ENCODE peak calls at places on chromosomes 16 and 17, in seven cellular contexts. One of them, this sample, is unnamed.

GRCh38 chr16:30005341-30006094 is 5.3 kb downstream of the DOC2A start:
- DNase-seq in GM10248: peak; percentile 79
- DNase-seq in GM04504: no peak
- DNase-seq in AML-193: peak; percentile 31
- DNase-seq in amniotic stem cell: no peak
- DNase-seq in activated T-helper 1 cell treated with anti-CD3 and anti-CD28 coated beads, Interleukin-2, amount 50 U/mL, for 16 hours: no peak
- DNase-seq in gastrocnemius medialis: no peak
- DNase-seq in this sample: no peak

GRCh38 chr16:56625140-56625942 is at the start of gene MT1E:
- DNase-seq in amniotic stem cell: no peak
- DNase-seq in GM10248: no peak
- DNase-seq in AML-193: peak; percentile 44
- DNase-seq in gastrocnemius medialis: peak; percentile 43
- DNase-seq in GM04504: no peak
- DNase-seq in activated T-helper 1 cell treated with anti-CD3 and anti-CD28 coated beads, Interleukin-2, amount 50 U/mL, for 16 hours: peak; percentile 16
- DNase-seq in this sample: peak; percentile 83

GRCh38 chr16:59259074-59259963 is 525.2 kb upstream of the GOT2 start:
- DNase-seq in GM04504: no peak
- DNase-seq in activated T-helper 1 cell treated with anti-CD3 and anti-CD28 coated beads, Interleukin-2, amount 50 U/mL, for 16 hours: no peak
- DNase-seq in gastrocnemius medialis: no peak
- DNase-seq in amniotic stem cell: no peak
- DNase-seq in AML-193: no peak
- DNase-seq in GM10248: no peak
- DNase-seq in this sample: no peak

GRCh38 chr16:70407811-70408274 is 31.1 kb downstream of the ST3GAL2 start:
- DNase-seq in gastrocnemius medialis: no peak
- DNase-seq in GM04504: no peak
- DNase-seq in AML-193: no peak
- DNase-seq in amniotic stem cell: no peak
- DNase-seq in GM10248: peak; percentile 66
- DNase-seq in activated T-helper 1 cell treated with anti-CD3 and anti-CD28 coated beads, Interleukin-2, amount 50 U/mL, for 16 hours: no peak
- DNase-seq in this sample: no peak

GRCh38 chr17:40070644-40070894 is 7.8 kb downstream of the THRA start:
- DNase-seq in GM04504: no peak
- DNase-seq in gastrocnemius medialis: no peak
- DNase-seq in activated T-helper 1 cell treated with anti-CD3 and anti-CD28 coated beads, Interleukin-2, amount 50 U/mL, for 16 hours: no peak
- DNase-seq in GM10248: no peak
- DNase-seq in AML-193: no peak
- DNase-seq in amniotic stem cell: no peak
- DNase-seq in this sample: no peak

GRCh38 chr17:80372922-80373570 is 41.9 kb upstream of the ENDOV start:
- DNase-seq in AML-193: no peak
- DNase-seq in amniotic stem cell: no peak
- DNase-seq in GM04504: no peak
- DNase-seq in activated T-helper 1 cell treated with anti-CD3 and anti-CD28 coated beads, Interleukin-2, amount 50 U/mL, for 16 hours: no peak
- DNase-seq in GM10248: no peak
- DNase-seq in gastrocnemius medialis: no peak
- DNase-seq in this sample: no peak

GRCh38 chr16:85330694-85331188 is 218.5 kb upstream of the CIBAR2 start:
- DNase-seq in amniotic stem cell: peak; percentile 43
- DNase-seq in gastrocnemius medialis: peak; percentile 54
- DNase-seq in AML-193: peak; percentile 46
- DNase-seq in GM04504: peak; percentile 81
- DNase-seq in activated T-helper 1 cell treated with anti-CD3 and anti-CD28 coated beads, Interleukin-2, amount 50 U/mL, for 16 hours: no peak
- DNase-seq in GM10248: peak; percentile 59
- DNase-seq in this sample: peak; percentile 45

GRCh38 chr16:16009396-16009795 is 60.0 kb downstream of the ABCC1 start:
- DNase-seq in amniotic stem cell: no peak
- DNase-seq in gastrocnemius medialis: peak; percentile 83
- DNase-seq in activated T-helper 1 cell treated with anti-CD3 and anti-CD28 coated beads, Interleukin-2, amount 50 U/mL, for 16 hours: no peak
- DNase-seq in AML-193: no peak
- DNase-seq in GM10248: no peak
- DNase-seq in GM04504: no peak
- DNase-seq in this sample: peak; percentile 52

GRCh38 chr16:15494231-15494630 is 59.8 kb downstream of the BMERB1 start:
- DNase-seq in AML-193: no peak
- DNase-seq in GM04504: no peak
- DNase-seq in activated T-helper 1 cell treated with anti-CD3 and anti-CD28 coated beads, Interleukin-2, amount 50 U/mL, for 16 hours: no peak
- DNase-seq in gastrocnemius medialis: no peak
- DNase-seq in amniotic stem cell: no peak
- DNase-seq in GM10248: no peak
- DNase-seq in this sample: no peak

GRCh38 chr16:48053346-48053745 is 102.4 kb downstream of the ABCC12 start:
- DNase-seq in GM04504: no peak
- DNase-seq in activated T-helper 1 cell treated with anti-CD3 and anti-CD28 coated beads, Interleukin-2, amount 50 U/mL, for 16 hours: no peak
- DNase-seq in GM10248: no peak
- DNase-seq in gastrocnemius medialis: no peak
- DNase-seq in amniotic stem cell: no peak
- DNase-seq in AML-193: no peak
- DNase-seq in this sample: no peak

GRCh38 chr17:30093463-30094147 is 23.0 kb upstream of the NSRP1 start:
- DNase-seq in activated T-helper 1 cell treated with anti-CD3 and anti-CD28 coated beads, Interleukin-2, amount 50 U/mL, for 16 hours: peak; percentile 11
- DNase-seq in amniotic stem cell: peak; percentile 2
- DNase-seq in AML-193: peak; percentile 78
- DNase-seq in GM04504: no peak
- DNase-seq in gastrocnemius medialis: no peak
- DNase-seq in GM10248: peak; percentile 72
- DNase-seq in this sample: no peak

GRCh38 chr17:4509923-4510614 is 11.4 kb downstream of the SPNS2 start:
- DNase-seq in GM10248: no peak
- DNase-seq in GM04504: no peak
- DNase-seq in activated T-helper 1 cell treated with anti-CD3 and anti-CD28 coated beads, Interleukin-2, amount 50 U/mL, for 16 hours: no peak
- DNase-seq in amniotic stem cell: no peak
- DNase-seq in gastrocnemius medialis: no peak
- DNase-seq in AML-193: no peak
- DNase-seq in this sample: peak; percentile 71

GRCh38 chr17:6567528-6568185 is 11.3 kb upstream of the PITPNM3 start:
- DNase-seq in gastrocnemius medialis: no peak
- DNase-seq in AML-193: no peak
- DNase-seq in activated T-helper 1 cell treated with anti-CD3 and anti-CD28 coated beads, Interleukin-2, amount 50 U/mL, for 16 hours: no peak
- DNase-seq in GM04504: no peak
- DNase-seq in amniotic stem cell: no peak
- DNase-seq in GM10248: peak; percentile 8
- DNase-seq in this sample: no peak

GRCh38 chr17:28897769-28898259 is 281 bp upstream of the FLOT2 start:
- DNase-seq in GM10248: no peak
- DNase-seq in GM04504: no peak
- DNase-seq in activated T-helper 1 cell treated with anti-CD3 and anti-CD28 coated beads, Interleukin-2, amount 50 U/mL, for 16 hours: no peak
- DNase-seq in AML-193: no peak
- DNase-seq in amniotic stem cell: no peak
- DNase-seq in gastrocnemius medialis: no peak
- DNase-seq in this sample: no peak

GRCh38 chr16:87451563-87452210 is 41.1 kb downstream of the ZCCHC14 start:
- DNase-seq in activated T-helper 1 cell treated with anti-CD3 and anti-CD28 coated beads, Interleukin-2, amount 50 U/mL, for 16 hours: no peak
- DNase-seq in amniotic stem cell: no peak
- DNase-seq in gastrocnemius medialis: no peak
- DNase-seq in GM10248: no peak
- DNase-seq in AML-193: no peak
- DNase-seq in GM04504: no peak
- DNase-seq in this sample: no peak

GRCh38 chr17:31789707-31790505 is 69.1 kb downstream of the COPRS start:
- DNase-seq in amniotic stem cell: no peak
- DNase-seq in gastrocnemius medialis: no peak
- DNase-seq in GM04504: no peak
- DNase-seq in AML-193: no peak
- DNase-seq in GM10248: peak; percentile 49
- DNase-seq in activated T-helper 1 cell treated with anti-CD3 and anti-CD28 coated beads, Interleukin-2, amount 50 U/mL, for 16 hours: no peak
- DNase-seq in this sample: no peak

GRCh38 chr16:2027024-2028010 is 615 bp downstream of the NHERF2 start:
- DNase-seq in gastrocnemius medialis: no peak
- DNase-seq in activated T-helper 1 cell treated with anti-CD3 and anti-CD28 coated beads, Interleukin-2, amount 50 U/mL, for 16 hours: no peak
- DNase-seq in GM04504: no peak
- DNase-seq in GM10248: no peak
- DNase-seq in AML-193: no peak
- DNase-seq in amniotic stem cell: no peak
- DNase-seq in this sample: no peak

GRCh38 chr17:77609553-77610517 is 348.7 kb upstream of the TNRC6C start:
- DNase-seq in AML-193: peak; percentile 28
- DNase-seq in GM10248: peak; percentile 64
- DNase-seq in amniotic stem cell: no peak
- DNase-seq in GM04504: no peak
- DNase-seq in gastrocnemius medialis: no peak
- DNase-seq in activated T-helper 1 cell treated with anti-CD3 and anti-CD28 coated beads, Interleukin-2, amount 50 U/mL, for 16 hours: peak; percentile 24
- DNase-seq in this sample: no peak

GRCh38 chr16:73713817-73714495 is 582.7 kb upstream of the PSMD7 start:
- DNase-seq in activated T-helper 1 cell treated with anti-CD3 and anti-CD28 coated beads, Interleukin-2, amount 50 U/mL, for 16 hours: no peak
- DNase-seq in gastrocnemius medialis: no peak
- DNase-seq in amniotic stem cell: no peak
- DNase-seq in AML-193: no peak
- DNase-seq in GM04504: no peak
- DNase-seq in GM10248: no peak
- DNase-seq in this sample: no peak

GRCh38 chr16:71201556-71201955 is 29.0 kb downstream of the HYDIN start:
- DNase-seq in GM10248: no peak
- DNase-seq in GM04504: no peak
- DNase-seq in gastrocnemius medialis: no peak
- DNase-seq in activated T-helper 1 cell treated with anti-CD3 and anti-CD28 coated beads, Interleukin-2, amount 50 U/mL, for 16 hours: no peak
- DNase-seq in amniotic stem cell: no peak
- DNase-seq in AML-193: no peak
- DNase-seq in this sample: no peak

GRCh38 chr16:86761117-86761971 is 183.0 kb downstream of the FOXL1 start:
- DNase-seq in AML-193: no peak
- DNase-seq in amniotic stem cell: peak; percentile 40
- DNase-seq in GM04504: no peak
- DNase-seq in gastrocnemius medialis: no peak
- DNase-seq in GM10248: peak; percentile 70
- DNase-seq in activated T-helper 1 cell treated with anti-CD3 and anti-CD28 coated beads, Interleukin-2, amount 50 U/mL, for 16 hours: peak; percentile 5
- DNase-seq in this sample: peak; percentile 63

GRCh38 chr17:45371414-45372324 is 54.8 kb upstream of the MAP3K14 start:
- DNase-seq in GM04504: peak; percentile 88
- DNase-seq in gastrocnemius medialis: peak; percentile 46
- DNase-seq in amniotic stem cell: peak; percentile 91
- DNase-seq in GM10248: no peak
- DNase-seq in activated T-helper 1 cell treated with anti-CD3 and anti-CD28 coated beads, Interleukin-2, amount 50 U/mL, for 16 hours: no peak
- DNase-seq in AML-193: no peak
- DNase-seq in this sample: peak; percentile 92

GRCh38 chr17:40622509-40622928 is 25.1 kb downstream of the SMARCE1 start:
- DNase-seq in GM04504: no peak
- DNase-seq in amniotic stem cell: no peak
- DNase-seq in GM10248: no peak
- DNase-seq in gastrocnemius medialis: no peak
- DNase-seq in activated T-helper 1 cell treated with anti-CD3 and anti-CD28 coated beads, Interleukin-2, amount 50 U/mL, for 16 hours: no peak
- DNase-seq in AML-193: peak; percentile 36
- DNase-seq in this sample: no peak

GRCh38 chr17:70535986-70536385 is 366.7 kb downstream of the KCNJ2 start:
- DNase-seq in AML-193: no peak
- DNase-seq in GM04504: no peak
- DNase-seq in amniotic stem cell: no peak
- DNase-seq in GM10248: no peak
- DNase-seq in activated T-helper 1 cell treated with anti-CD3 and anti-CD28 coated beads, Interleukin-2, amount 50 U/mL, for 16 hours: no peak
- DNase-seq in gastrocnemius medialis: no peak
- DNase-seq in this sample: no peak

GRCh38 chr16:86584726-86585721 is 6.7 kb downstream of the FOXL1 start:
- DNase-seq in GM10248: no peak
- DNase-seq in AML-193: no peak
- DNase-seq in GM04504: no peak
- DNase-seq in amniotic stem cell: no peak
- DNase-seq in activated T-helper 1 cell treated with anti-CD3 and anti-CD28 coated beads, Interleukin-2, amount 50 U/mL, for 16 hours: no peak
- DNase-seq in gastrocnemius medialis: no peak
- DNase-seq in this sample: no peak

GRCh38 chr17:72063262-72063661 is 57.6 kb upstream of the SOX9 start:
- DNase-seq in activated T-helper 1 cell treated with anti-CD3 and anti-CD28 coated beads, Interleukin-2, amount 50 U/mL, for 16 hours: no peak
- DNase-seq in gastrocnemius medialis: no peak
- DNase-seq in AML-193: no peak
- DNase-seq in amniotic stem cell: no peak
- DNase-seq in GM04504: no peak
- DNase-seq in GM10248: no peak
- DNase-seq in this sample: no peak

GRCh38 chr16:27109666-27110523 is 43.2 kb downstream of the C16orf82 start:
- DNase-seq in GM04504: peak; percentile 35
- DNase-seq in amniotic stem cell: peak; percentile 15
- DNase-seq in activated T-helper 1 cell treated with anti-CD3 and anti-CD28 coated beads, Interleukin-2, amount 50 U/mL, for 16 hours: peak; percentile 66
- DNase-seq in gastrocnemius medialis: peak; percentile 17
- DNase-seq in AML-193: peak; percentile 11
- DNase-seq in GM10248: peak; percentile 88
- DNase-seq in this sample: peak; percentile 86

GRCh38 chr16:19850131-19850817 is 34.4 kb downstream of the GPRC5B start:
- DNase-seq in GM04504: no peak
- DNase-seq in amniotic stem cell: no peak
- DNase-seq in gastrocnemius medialis: no peak
- DNase-seq in activated T-helper 1 cell treated with anti-CD3 and anti-CD28 coated beads, Interleukin-2, amount 50 U/mL, for 16 hours: no peak
- DNase-seq in AML-193: no peak
- DNase-seq in GM10248: no peak
- DNase-seq in this sample: no peak

GRCh38 chr17:17567114-17567513 is 24.4 kb downstream of the PEMT start:
- DNase-seq in AML-193: no peak
- DNase-seq in gastrocnemius medialis: peak; percentile 88
- DNase-seq in GM10248: no peak
- DNase-seq in amniotic stem cell: no peak
- DNase-seq in GM04504: no peak
- DNase-seq in activated T-helper 1 cell treated with anti-CD3 and anti-CD28 coated beads, Interleukin-2, amount 50 U/mL, for 16 hours: no peak
- DNase-seq in this sample: peak; percentile 89

GRCh38 chr17:39376434-39376833 is 25.0 kb downstream of the FBXL20 start:
- DNase-seq in gastrocnemius medialis: no peak
- DNase-seq in GM04504: no peak
- DNase-seq in AML-193: peak; percentile 59
- DNase-seq in GM10248: peak; percentile 31
- DNase-seq in amniotic stem cell: no peak
- DNase-seq in activated T-helper 1 cell treated with anti-CD3 and anti-CD28 coated beads, Interleukin-2, amount 50 U/mL, for 16 hours: no peak
- DNase-seq in this sample: no peak

This sample was measured in psoas muscle.